ENCODE peak calls at places on chromosomes 7 and 10, in nine cellular contexts. C is colonic mucosa, R is mesenchymal stem cell, E is astrocyte, Z is mesendoderm, W is neuronal stem cell, V is PC-3, A is K562, I is GM23248. G is an unnamed sample.

GRCh38 chr7:26944959-26945358 is 80.6 kb upstream of the SKAP2 start:
- DNase-seq in W (no peak), E (no peak), C (no peak), R (no peak), A (no peak), Z (no peak), V (no peak), I (no peak), G (no peak)

GRCh38 chr10:123428302-123428701 is 237.9 kb upstream of the GPR26 start:
- DNase-seq in E (no peak), I (no peak), W (no peak), R (no peak), Z (no peak), A (no peak), C (no peak), V (peak; percentile 12), G (no peak)

GRCh38 chr10:95121904-95122303 is 52.6 kb upstream of the CYP2C8 start:
- DNase-seq in E (no peak), Z (no peak), C (no peak), I (peak; percentile 8), A (no peak), R (peak; percentile 17), W (no peak), V (no peak), G (no peak)

GRCh38 chr10:5284311-5285057 is 80.3 kb upstream of the UCN3 start:
- DNase-seq in E (peak; percentile 43), C (no peak), R (peak; percentile 85), V (peak; percentile 6), Z (peak; percentile 93), A (peak; percentile 41), W (no peak), I (peak; percentile 79), G (no peak)

GRCh38 chr10:73094249-73094850 is 2.3 kb downstream of the P4HA1 start:
- DNase-seq in V (peak; percentile 59), W (no peak), I (peak; percentile 52), R (peak; percentile 52), Z (no peak), A (no peak), C (no peak), E (no peak), G (no peak)

GRCh38 chr10:15167411-15168295 is 840 bp downstream of the NMT2 start:
- DNase-seq in C (peak; percentile 57), W (peak; percentile 63), I (peak; percentile 74), V (peak; percentile 34), R (peak; percentile 70), A (peak; percentile 20), Z (peak; percentile 86), E (peak; percentile 44), G (peak; percentile 92)

GRCh38 chr10:62582098-62582705 is 208.0 kb downstream of the ZNF365 start:
- DNase-seq in R (peak; percentile 50), I (peak; percentile 73), E (peak; percentile 92), A (no peak), Z (no peak), W (no peak), V (no peak), C (no peak), G (no peak)

GRCh38 chr7:47360301-47360900 is 221.5 kb downstream of the TNS3 start:
- DNase-seq in I (no peak), C (no peak), Z (no peak), A (no peak), W (no peak), E (no peak), R (no peak), V (no peak), G (no peak)

GRCh38 chr7:14184292-14184864 is 194.9 kb upstream of the ETV1 start:
- DNase-seq in A (no peak), C (peak; percentile 24), R (no peak), Z (no peak), E (no peak), V (peak; percentile 8), I (no peak), W (no peak), G (no peak)

GRCh38 chr10:127012769-127013152 is 107.5 kb downstream of the DOCK1 start:
- DNase-seq in V (peak; percentile 74), Z (peak; percentile 27), C (peak; percentile 92), E (peak; percentile 20), A (no peak), I (peak; percentile 21), W (no peak), R (no peak), G (no peak)

GRCh38 chr7:49805686-49806085 is 32.2 kb downstream of the VWC2 start:
- DNase-seq in I (no peak), C (no peak), W (no peak), V (no peak), R (no peak), Z (no peak), A (no peak), E (no peak), G (no peak)

GRCh38 chr7:113076703-113077102 is 9.9 kb downstream of the GPR85 start:
- DNase-seq in C (no peak), Z (peak; percentile 19), R (no peak), I (no peak), V (no peak), W (no peak), A (no peak), E (no peak), G (peak; percentile 46)

GRCh38 chr7:110909102-110909501 is 181.8 kb upstream of the LRRN3 start:
- DNase-seq in A (no peak), C (no peak), I (no peak), E (no peak), R (no peak), W (no peak), Z (no peak), V (peak; percentile 65), G (no peak)

GRCh38 chr10:6781133-6781770 is 201.2 kb upstream of the PRKCQ start:
- DNase-seq in W (no peak), C (no peak), A (no peak), I (no peak), Z (no peak), R (no peak), V (no peak), E (no peak), G (no peak)

GRCh38 chr10:6778992-6779701 is 199.1 kb upstream of the PRKCQ start:
- DNase-seq in C (no peak), W (no peak), A (no peak), V (peak; percentile 88), I (peak; percentile 99), R (peak; percentile 91), Z (peak; percentile 85), E (peak; percentile 97), G (no peak)

GRCh38 chr10:6786579-6787031 is 206.5 kb upstream of the PRKCQ start:
- DNase-seq in A (no peak), I (peak; percentile 88), C (no peak), E (peak; percentile 54), W (no peak), Z (no peak), R (peak; percentile 39), V (no peak), G (no peak)

GRCh38 chr10:6780008-6780677 is 200.1 kb upstream of the PRKCQ start:
- DNase-seq in R (no peak), A (no peak), W (no peak), E (no peak), Z (no peak), C (no peak), V (no peak), I (no peak), G (no peak)

GRCh38 chr10:6782378-6782777 is 202.3 kb upstream of the PRKCQ start:
- DNase-seq in I (no peak), E (no peak), V (no peak), W (no peak), A (no peak), R (no peak), Z (no peak), C (no peak), G (no peak)
- H3K9ac ChIP-seq in I (no peak overlapping the region), E (no peak overlapping the region), V (no peak overlapping the region), W (no peak overlapping the region), A (no peak overlapping the region), R (no peak overlapping the region), Z (no peak overlapping the region), C (no peak overlapping the region), G (no peak overlapping the region)

GRCh38 chr7:36304099-36304425 is 85.6 kb upstream of the ANLN start:
- DNase-seq in R (no peak), Z (no peak), V (no peak), W (no peak), C (no peak), E (no peak), I (no peak), A (no peak), G (no peak)
- H3K4me1 ChIP-seq in R (peaks cover 22% of the 10 kb centered on the region), Z (peaks cover 6% of the 10 kb centered on the region), V (peaks cover 39% of the 10 kb centered on the region), W (peaks cover 27% of the 10 kb centered on the region), C (no peaks in the 10 kb centered on the region), E (peaks cover 27% of the 10 kb centered on the region), I (peaks cover 23% of the 10 kb centered on the region), A (peaks cover 4% of the 10 kb centered on the region), G (peaks cover 2% of the 10 kb centered on the region)

GRCh38 chr7:100464210-100464660 is at the start of gene SPACDR:
- DNase-seq in R (no peak), C (no peak), I (peak; percentile 30), V (no peak), Z (no peak), W (no peak), A (no peak), E (peak; percentile 17), G (no peak)

GRCh38 chr7:100464791-100465190 is 731 bp upstream of the SPACDR start:
- DNase-seq in E (no peak), R (no peak), W (no peak), C (no peak), A (no peak), V (no peak), Z (no peak), I (no peak), G (no peak)

GRCh38 chr7:100466830-100467605 is 3.0 kb upstream of the SPACDR start:
- DNase-seq in A (no peak), I (no peak), V (no peak), Z (no peak), E (no peak), C (no peak), R (no peak), W (no peak), G (peak; percentile 48)

GRCh38 chr7:100465299-100465698 is 1.2 kb upstream of the SPACDR start:
- DNase-seq in V (peak; percentile 13), C (no peak), E (peak; percentile 24), I (peak; percentile 29), W (no peak), Z (no peak), A (no peak), R (no peak), G (no peak)

DNA sequence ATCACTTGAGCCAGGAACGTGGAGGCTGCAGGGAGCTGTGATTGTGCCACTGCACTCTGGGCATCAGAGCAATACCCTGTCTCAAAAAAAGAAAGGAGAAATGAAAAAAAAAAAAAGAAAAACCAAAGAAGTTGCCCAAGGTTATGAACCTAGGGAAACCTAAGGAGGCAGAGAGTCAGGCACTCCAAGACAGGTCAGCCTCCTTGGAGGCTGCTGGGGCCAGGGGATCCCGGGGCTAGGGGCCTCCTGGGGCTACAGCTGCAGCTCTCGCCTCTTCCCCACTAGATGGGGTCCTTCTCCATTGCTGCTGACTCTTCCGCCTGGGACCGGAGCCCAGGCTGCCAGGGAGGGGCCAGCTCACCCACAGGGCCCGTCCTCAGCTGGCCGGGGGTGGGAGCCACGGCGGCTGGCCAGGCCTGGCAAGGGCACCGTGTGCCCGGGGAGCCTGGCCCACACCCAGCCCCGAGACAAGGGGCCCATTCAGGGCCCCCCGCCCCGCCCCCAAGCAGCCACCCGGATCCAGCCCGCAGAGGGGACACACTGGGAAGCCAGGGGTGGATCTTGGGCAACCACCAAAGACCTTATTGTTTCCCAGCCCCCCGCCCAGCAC is 1.7 kb upstream of the SPACDR start:
- DNase-seq in A (peak; percentile 73), E (peak; percentile 55), Z (peak; percentile 86), I (peak; percentile 90), W (peak; percentile 54), R (peak; percentile 77), V (peak; percentile 70), C (peak; percentile 56), G (peak; percentile 87)
- H3K4me3 ChIP-seq in A (no peak overlapping the region), E (no peak overlapping the region), Z (no peak overlapping the region), I (no peak overlapping the region), W (no peak overlapping the region), R (no peak overlapping the region), V (no peak overlapping the region), C (no peak overlapping the region), G (no peak overlapping the region)

GRCh38 chr10:17023386-17024298 is 106.0 kb downstream of the CUBN start:
- DNase-seq in E (peak; percentile 99), V (peak; percentile 88), W (no peak), I (peak; percentile 100), Z (peak; percentile 93), A (peak; percentile 32), R (peak; percentile 99), C (peak; percentile 57), G (peak; percentile 61)
- H3K9ac ChIP-seq in E (peak overlapping the region; percentile 82), V (peak overlapping the region; percentile 68), W (no peak overlapping the region), I (peak overlapping the region; percentile 88), Z (no peak overlapping the region), A (no peak overlapping the region), R (peak overlapping the region; percentile 94), C (no peak overlapping the region), G (no peak overlapping the region)